ENCODE peak calls at places on chromosome 1, in seven cellular contexts. V, I, G, P, L, J and O are unnamed samples.

GRCh38 chr1:154870117-154870571 is at the start of gene KCNN3:
- DNase-seq in V (peak; percentile 93), I (peak; percentile 94), G (peak; percentile 99), P (peak; percentile 95), L (peak; percentile 42), J (peak; percentile 96), O (peak; percentile 97)

GRCh38 chr1:236018885-236019453 is 45.9 kb downstream of the NID1 start:
- DNase-seq in V (peak; percentile 77), I (peak; percentile 87), G (no peak), P (peak; percentile 92), L (no peak), J (no peak), O (no peak)

GRCh38 chr1:243598433-243598832 is 251.6 kb downstream of the AKT3 start:
- DNase-seq in V (no peak), I (no peak), G (no peak), P (no peak), L (peak; percentile 94), J (no peak), O (no peak)

GRCh38 chr1:94961994-94962744 is 35.3 kb upstream of the CNN3 start:
- DNase-seq in V (no peak), I (no peak), G (no peak), P (no peak), L (no peak), J (no peak), O (no peak)

GRCh38 chr1:4482526-4482925 is 171.9 kb upstream of the AJAP1 start:
- DNase-seq in V (no peak), I (no peak), G (no peak), P (no peak), L (no peak), J (no peak), O (no peak)

GRCh38 chr1:89274431-89274857 is 1.8 kb upstream of the GBP5 start:
- DNase-seq in V (no peak), I (no peak), G (no peak), P (no peak), L (peak; percentile 51), J (no peak), O (no peak)

GRCh38 chr1:36846366-36846765 is 187.9 kb downstream of the GRIK3 start:
- DNase-seq in V (no peak), I (no peak), G (peak; percentile 69), P (no peak), L (no peak), J (peak; percentile 64), O (peak; percentile 53)

GRCh38 chr1:59136541-59137335 is 160.2 kb upstream of the FGGY start:
- DNase-seq in V (no peak), I (no peak), G (no peak), P (no peak), L (peak; percentile 45), J (no peak), O (no peak)

GRCh38 chr1:31381394-31382287 is 8.8 kb upstream of the FABP3 start:
- DNase-seq in V (peak; percentile 28), I (peak; percentile 62), G (no peak), P (peak; percentile 85), L (peak; percentile 70), J (no peak), O (no peak)

GRCh38 chr1:81592263-81592662 is 208.5 kb upstream of the ADGRL2 start:
- DNase-seq in V (no peak), I (no peak), G (no peak), P (no peak), L (no peak), J (no peak), O (no peak)

GRCh38 chr1:115949156-115949555 is 27.2 kb upstream of the SLC22A15 start:
- DNase-seq in V (no peak), I (no peak), G (no peak), P (no peak), L (no peak), J (no peak), O (no peak)

GRCh38 chr1:160376525-160377131 is 9.8 kb downstream of the NHLH1 start:
- DNase-seq in V (no peak), I (no peak), G (peak; percentile 78), P (no peak), L (peak; percentile 60), J (peak; percentile 79), O (peak; percentile 52)

GRCh38 chr1:70887936-70888335 is 159.7 kb downstream of the PTGER3 start:
- DNase-seq in V (no peak), I (no peak), G (no peak), P (no peak), L (no peak), J (no peak), O (peak; percentile 4)

GRCh38 chr1:204505674-204506073 is 10.5 kb upstream of the MDM4 start:
- DNase-seq in V (no peak), I (no peak), G (no peak), P (no peak), L (no peak), J (no peak), O (no peak)

GRCh38 chr1:64686828-64687724 is 57.8 kb upstream of the RAVER2 start:
- DNase-seq in V (no peak), I (no peak), G (no peak), P (no peak), L (peak; percentile 43), J (peak; percentile 49), O (peak; percentile 19)

GRCh38 chr1:17919525-17920439 is 164.6 kb downstream of the ACTL8 start:
- DNase-seq in V (no peak), I (no peak), G (peak; percentile 90), P (no peak), L (no peak), J (peak; percentile 78), O (peak; percentile 43)

GRCh38 chr1:15747378-15747777 is 5.1 kb downstream of the TMEM82 start:
- DNase-seq in V (no peak), I (no peak), G (no peak), P (no peak), L (no peak), J (no peak), O (no peak)

GRCh38 chr1:246141306-246141705 is 365.8 kb downstream of the SMYD3 start:
- DNase-seq in V (no peak), I (no peak), G (no peak), P (no peak), L (no peak), J (no peak), O (no peak)

GRCh38 chr1:59298710-59299346 is 1.9 kb downstream of the FGGY start:
- DNase-seq in V (no peak), I (no peak), G (no peak), P (no peak), L (peak; percentile 40), J (no peak), O (no peak)

GRCh38 chr1:199821029-199821779 is 206.3 kb upstream of the NR5A2 start:
- DNase-seq in V (no peak), I (no peak), G (no peak), P (no peak), L (no peak), J (no peak), O (no peak)

GRCh38 chr1:117372863-117373412 is 5.7 kb downstream of the MAN1A2 start:
- DNase-seq in V (no peak), I (no peak), G (no peak), P (no peak), L (no peak), J (no peak), O (no peak)

GRCh38 chr1:37239225-37239740 is 205.0 kb upstream of the GRIK3 start:
- DNase-seq in V (no peak), I (no peak), G (no peak), P (no peak), L (no peak), J (peak; percentile 65), O (peak; percentile 50)

GRCh38 chr1:230350208-230350921 is 75.8 kb downstream of the PGBD5 start:
- DNase-seq in V (peak; percentile 23), I (no peak), G (no peak), P (peak; percentile 55), L (no peak), J (no peak), O (no peak)

GRCh38 chr1:239616686-239617085 is 230.3 kb downstream of the CHRM3 start:
- DNase-seq in V (no peak), I (no peak), G (no peak), P (no peak), L (peak; percentile 79), J (no peak), O (no peak)

GRCh38 chr1:108729481-108729880 is 16.8 kb downstream of the FNDC7 start:
- DNase-seq in V (no peak), I (no peak), G (no peak), P (no peak), L (no peak), J (no peak), O (no peak)

DNA sequence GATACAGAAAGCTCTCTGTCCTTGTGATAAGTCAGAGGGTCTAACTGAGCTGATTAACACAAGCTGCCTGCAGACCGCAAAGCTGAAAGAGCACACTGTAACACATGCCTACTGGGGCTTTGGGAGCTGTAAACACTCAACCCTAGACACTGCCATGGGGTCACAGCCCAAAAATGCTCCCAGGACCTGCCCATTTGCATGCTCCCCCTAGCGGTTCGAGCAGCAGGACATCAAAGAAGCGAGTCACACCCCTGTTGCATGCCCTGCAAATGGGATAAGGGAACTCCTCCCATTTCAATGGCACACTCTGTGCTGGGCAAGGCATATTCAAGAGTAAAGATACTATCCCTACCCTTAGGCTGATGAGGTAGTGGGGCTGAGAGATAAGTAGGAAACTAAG is 22.8 kb downstream of the LCE3E start:
- DNase-seq in V (no peak), I (no peak), G (peak; percentile 43), P (no peak), L (no peak), J (no peak), O (no peak)
- TF ChIP-seq CTCF in V (no peak), I (no peak), G (no peak), P (no peak), L (peak; percentile 50), J (peak; percentile 40), O (peak; percentile 15)

GRCh38 chr1:119358661-119359060 is 9.9 kb upstream of the HAO2 start:
- DNase-seq in V (no peak), I (no peak), G (no peak), P (no peak), L (no peak), J (no peak), O (no peak)
- H3K36me3 ChIP-seq in V (no peaks in the 10 kb centered on the region), I (no peaks in the 10 kb centered on the region), G (no peaks in the 10 kb centered on the region), P (no peaks in the 10 kb centered on the region), L (no peaks in the 10 kb centered on the region), J (no peaks in the 10 kb centered on the region), O (no peaks in the 10 kb centered on the region)

GRCh38 chr1:205528887-205529825 is 24.7 kb downstream of the CDK18 start:
- DNase-seq in V (peak; percentile 85), I (peak; percentile 82), G (peak; percentile 98), P (peak; percentile 82), L (peak; percentile 46), J (peak; percentile 97), O (peak; percentile 92)
- H3K4me1 ChIP-seq in V (peaks cover 32% of the 10 kb centered on the region), I (peaks cover 41% of the 10 kb centered on the region), G (peaks cover 3% of the 10 kb centered on the region), P (peaks cover 18% of the 10 kb centered on the region), L (no peaks in the 10 kb centered on the region), J (peaks cover 21% of the 10 kb centered on the region), O (peaks cover 5% of the 10 kb centered on the region)

GRCh38 chr1:46011121-46011695 is 121.2 kb downstream of the PIK3R3 start:
- DNase-seq in V (no peak), I (no peak), G (peak; percentile 9), P (no peak), L (no peak), J (no peak), O (no peak)

GRCh38 chr1:46008585-46008984 is 123.8 kb downstream of the PIK3R3 start:
- DNase-seq in V (no peak), I (no peak), G (peak; percentile 36), P (no peak), L (peak; percentile 41), J (no peak), O (no peak)

GRCh38 chr1:46010611-46011010 is 121.8 kb downstream of the PIK3R3 start:
- DNase-seq in V (no peak), I (no peak), G (no peak), P (no peak), L (no peak), J (no peak), O (no peak)

GRCh38 chr1:46017876-46018503 is 114.4 kb downstream of the PIK3R3 start:
- DNase-seq in V (no peak), I (no peak), G (no peak), P (no peak), L (no peak), J (no peak), O (no peak)

GRCh38 chr1:46013566-46013965 is 118.9 kb downstream of the PIK3R3 start:
- DNase-seq in V (no peak), I (no peak), G (no peak), P (no peak), L (no peak), J (no peak), O (no peak)
- TF ChIP-seq CTCF in V (no peak), I (no peak), G (no peak), P (no peak), L (no peak), J (no peak), O (no peak)